ENCODE peak calls at places on chromosome 6, in four cellular contexts. H is fibroblast of lung, U is caudate nucleus, O is astrocyte. D is an unnamed sample.

GRCh38 chr6:34565722-34566137 is 9.6 kb upstream of the SPDEF start:
- DNase-seq in H (no peak), U (no peak), O (no peak), D (no peak)

GRCh38 chr6:14425805-14426204 is 308.2 kb downstream of the CD83 start:
- DNase-seq in H (no peak), U (no peak), O (no peak), D (no peak)

GRCh38 chr6:125254321-125254720 is 47.4 kb downstream of the HDDC2 start:
- DNase-seq in H (no peak), U (no peak), O (no peak), D (no peak)

GRCh38 chr6:33081098-33081824 is 5.5 kb downstream of the HLA-DPB1 start:
- DNase-seq in H (no peak), U (no peak), O (no peak), D (no peak)

GRCh38 chr6:140660295-140660694 is 1285.8 kb upstream of the CITED2 start:
- DNase-seq in H (peak; percentile 52), U (no peak), O (peak; percentile 39), D (no peak)

GRCh38 chr6:166251655-166252054 is 56.5 kb downstream of the PRR18 start:
- DNase-seq in H (no peak), U (no peak), O (no peak), D (no peak)

GRCh38 chr6:87029711-87030314 is 65.1 kb downstream of the CGA start:
- DNase-seq in H (peak; percentile 55), U (no peak), O (peak; percentile 41), D (no peak)

GRCh38 chr6:27608916-27609883 is 136.3 kb upstream of the ZNF184 start:
- DNase-seq in H (peak; percentile 71), U (no peak), O (peak; percentile 48), D (no peak)

GRCh38 chr6:161105408-161105807 is 113.8 kb downstream of the MAP3K4 start:
- DNase-seq in H (no peak), U (no peak), O (no peak), D (no peak)

GRCh38 chr6:118641042-118641441 is 10.3 kb downstream of the CEP85L start:
- DNase-seq in H (no peak), U (no peak), O (no peak), D (no peak)

GRCh38 chr6:13924949-13925881 is at the start of gene RNF182:
- DNase-seq in H (no peak), U (no peak), O (no peak), D (peak; percentile 13)

GRCh38 chr6:14713008-14713452 is 532.8 kb upstream of the JARID2 start:
- DNase-seq in H (peak; percentile 81), U (no peak), O (peak; percentile 83), D (no peak)

GRCh38 chr6:115932481-115932880 is 128.2 kb downstream of the FRK start:
- DNase-seq in H (peak; percentile 54), U (no peak), O (peak; percentile 44), D (no peak)

GRCh38 chr6:13250703-13251102 is 77.6 kb downstream of the TBC1D7 start:
- DNase-seq in H (no peak), U (no peak), O (no peak), D (no peak)

GRCh38 chr6:37141291-37142046 is 28.5 kb upstream of the PIM1 start:
- DNase-seq in H (peak; percentile 88), U (no peak), O (peak; percentile 89), D (no peak)
- H3K27ac ChIP-seq in H (no peak overlapping the region), U (peak overlapping the region; percentile 52), O (peak overlapping the region; percentile 59), D (no peak overlapping the region)

GRCh38 chr6:7112741-7113313 is 5.1 kb downstream of the RREB1 start:
- DNase-seq in H (no peak), U (no peak), O (no peak), D (peak; percentile 22)
- H3K27ac ChIP-seq in H (no peak overlapping the region), U (no peak overlapping the region), O (no peak overlapping the region), D (no peak overlapping the region)

GRCh38 chr6:100833972-100834574 is 47.1 kb downstream of the ASCC3 start:
- DNase-seq in H (no peak), U (no peak), O (no peak), D (no peak)
- H3K27ac ChIP-seq in H (no peak overlapping the region), U (no peak overlapping the region), O (no peak overlapping the region), D (no peak overlapping the region)

GRCh38 chr6:52670502-52671409 is at the start of gene TMEM14A:
- DNase-seq in H (peak; percentile 84), U (peak; percentile 85), O (peak; percentile 72), D (peak; percentile 89)
- H3K27ac ChIP-seq in H (peak within 1 kb of the TSS; percentile 14), U (peak within 1 kb of the TSS; percentile 47), O (no peak within 1 kb of the TSS), D (peak within 1 kb of the TSS; percentile 50)

GRCh38 chr6:149112976-149113375 is 204.5 kb upstream of the TAB2 start:
- DNase-seq in H (no peak), U (no peak), O (no peak), D (no peak)
- H3K27ac ChIP-seq in H (no peak overlapping the region), U (peak overlapping the region; percentile 74), O (no peak overlapping the region), D (no peak overlapping the region)

GRCh38 chr6:150622941-150623874 is 23.5 kb downstream of the PLEKHG1 start:
- DNase-seq in H (no peak), U (no peak), O (no peak), D (peak; percentile 35)

GRCh38 chr6:150624199-150624598 is 24.5 kb downstream of the PLEKHG1 start:
- DNase-seq in H (no peak), U (no peak), O (no peak), D (no peak)

GRCh38 chr6:150620244-150620643 is 20.6 kb downstream of the PLEKHG1 start:
- DNase-seq in H (no peak), U (no peak), O (no peak), D (no peak)

GRCh38 chr6:150620763-150621162 is 21.1 kb downstream of the PLEKHG1 start:
- DNase-seq in H (no peak), U (no peak), O (no peak), D (no peak)

DNA sequence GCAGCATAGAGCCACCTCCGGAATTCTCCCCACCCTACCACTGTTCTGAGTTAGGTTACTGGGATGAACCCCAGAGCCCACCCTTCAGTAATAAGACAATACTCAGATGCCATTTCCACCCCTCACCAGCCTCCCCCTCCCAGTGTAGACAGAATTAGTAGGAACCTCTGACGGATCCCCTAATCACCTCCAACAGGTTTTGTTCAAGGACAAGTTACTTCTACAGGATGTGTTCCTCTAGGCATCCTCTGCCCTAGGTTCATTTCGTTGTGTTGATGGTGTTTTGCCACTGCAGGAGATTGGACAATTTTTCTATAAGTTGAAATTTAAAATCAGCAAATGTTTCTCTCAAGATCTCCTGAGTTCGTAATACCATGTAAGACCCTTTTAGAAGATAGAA is 22.8 kb downstream of the PLEKHG1 start:
- DNase-seq in H (no peak), U (no peak), O (no peak), D (no peak)
- H3K27ac ChIP-seq in H (no peak overlapping the region), U (no peak overlapping the region), O (no peak overlapping the region), D (no peak overlapping the region)

GRCh38 chr6:138085839-138086222 is 21.4 kb downstream of the PERP start:
- DNase-seq in H (no peak), U (no peak), O (no peak), D (no peak)

GRCh38 chr6:138087549-138087948 is 19.7 kb downstream of the PERP start:
- DNase-seq in H (peak; percentile 37), U (no peak), O (peak; percentile 31), D (no peak)

GRCh38 chr6:138086573-138087196 is 20.5 kb downstream of the PERP start:
- DNase-seq in H (peak; percentile 74), U (no peak), O (peak; percentile 73), D (no peak)

GRCh38 chr6:138089325-138089724 is 17.9 kb downstream of the PERP start:
- DNase-seq in H (no peak), U (no peak), O (no peak), D (no peak)

GRCh38 chr6:138088307-138088744 is 18.9 kb downstream of the PERP start:
- DNase-seq in H (peak; percentile 90), U (no peak), O (peak; percentile 89), D (no peak)
- H3K27ac ChIP-seq in H (peak overlapping the region; percentile 35), U (no peak overlapping the region), O (peak overlapping the region; percentile 55), D (no peak overlapping the region)

GRCh38 chr6:40957616-40958492 is 81.2 kb downstream of the UNC5CL start:
- DNase-seq in H (peak; percentile 94), U (no peak), O (peak; percentile 91), D (no peak)

GRCh38 chr6:40959781-40960327 is 79.2 kb downstream of the UNC5CL start:
- DNase-seq in H (no peak), U (no peak), O (no peak), D (no peak)

GRCh38 chr6:40956871-40957270 is 82.2 kb downstream of the UNC5CL start:
- DNase-seq in H (peak; percentile 67), U (no peak), O (peak; percentile 55), D (no peak)

GRCh38 chr6:40960784-40961430 is 78.1 kb downstream of the UNC5CL start:
- DNase-seq in H (peak; percentile 54), U (no peak), O (no peak), D (no peak)

DNA sequence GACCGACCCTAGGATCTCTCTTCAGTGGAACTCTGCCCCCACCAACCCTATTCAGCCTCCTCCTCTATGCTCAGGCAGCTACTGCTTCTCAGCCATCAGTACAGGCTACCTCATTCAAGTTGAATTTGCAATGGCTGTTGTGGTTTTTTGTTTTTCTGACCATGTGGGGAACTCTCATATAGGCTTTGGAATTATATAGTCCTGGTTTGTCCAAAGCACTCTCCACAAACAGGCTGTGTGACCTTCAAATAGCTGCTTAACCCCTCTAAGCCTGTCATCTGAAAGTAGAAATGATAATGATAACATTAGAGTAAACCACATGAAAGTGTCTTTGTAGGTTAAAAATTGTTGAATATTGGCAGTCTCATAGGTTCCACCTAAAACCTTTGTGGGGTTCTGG is 80.3 kb downstream of the UNC5CL start:
- DNase-seq in H (peak; percentile 58), U (no peak), O (no peak), D (no peak)
- H3K27ac ChIP-seq in H (no peak overlapping the region), U (no peak overlapping the region), O (peak overlapping the region; percentile 63), D (no peak overlapping the region)

GRCh38 chr6:16783952-16784351 is 22.7 kb upstream of the ATXN1 start:
- DNase-seq in H (no peak), U (no peak), O (no peak), D (no peak)

GRCh38 chr6:16783485-16783884 is 22.2 kb upstream of the ATXN1 start:
- DNase-seq in H (no peak), U (no peak), O (no peak), D (no peak)

GRCh38 chr6:16778521-16778920 is 17.3 kb upstream of the ATXN1 start:
- DNase-seq in H (no peak), U (no peak), O (no peak), D (no peak)

GRCh38 chr6:16777794-16778193 is 16.5 kb upstream of the ATXN1 start:
- DNase-seq in H (no peak), U (no peak), O (no peak), D (no peak)

DNA sequence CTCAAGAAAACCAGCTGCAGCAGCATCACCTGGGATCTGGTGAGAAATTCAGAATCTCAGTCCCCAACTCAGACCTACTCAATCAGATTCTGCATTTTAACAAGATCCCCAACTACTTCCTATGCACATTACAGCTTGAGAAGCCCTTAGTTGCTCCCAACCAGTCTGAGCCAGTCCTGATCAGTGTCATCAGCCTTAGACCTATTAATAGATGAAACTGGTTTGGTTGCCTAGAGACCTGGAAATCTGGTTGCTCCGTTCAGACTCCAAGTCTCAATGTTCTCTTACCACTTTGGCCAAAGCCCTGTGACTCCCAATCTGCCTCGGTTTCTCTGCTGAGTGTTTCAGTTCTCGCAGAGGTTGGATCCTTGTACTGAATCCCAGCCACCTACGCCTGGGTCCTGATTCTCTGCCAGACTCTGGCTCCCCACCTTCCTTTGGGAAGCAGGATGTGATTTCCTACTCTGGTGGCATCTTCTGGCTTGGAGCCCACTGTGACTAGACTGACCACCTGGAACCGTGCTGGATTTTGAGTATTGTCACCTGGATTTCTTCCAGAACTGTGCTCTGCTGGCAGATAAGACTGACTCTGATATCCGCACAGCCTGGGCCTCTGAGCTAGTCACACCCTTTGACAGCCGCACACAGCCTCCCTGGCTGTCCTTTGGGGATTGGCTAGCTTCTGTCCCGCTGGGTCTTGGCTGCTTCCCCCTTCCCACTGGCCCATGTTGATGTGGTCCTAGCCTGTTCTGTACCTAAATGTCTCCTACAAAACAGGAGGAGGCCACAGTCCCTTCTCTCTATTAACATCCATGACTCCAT is 20.3 kb upstream of the ATXN1 start:
- DNase-seq in H (no peak), U (no peak), O (no peak), D (no peak)
- H3K27ac ChIP-seq in H (no peak overlapping the region), U (peak overlapping the region; percentile 24), O (no peak overlapping the region), D (no peak overlapping the region)

D was measured in CD4-positive, alpha-beta memory T cell.